ENCODE peak calls at places on chromosomes 2 and 18, in five cellular contexts. B is AG04449, X is stomach, E is progenitor cell of endocrine pancreas, M is gastrocnemius medialis. U is an unnamed sample.

GRCh38 chr2:3319745-3320566 is 57.7 kb downstream of the EIPR1 start:
- DNase-seq in B (no peak), X (no peak), E (no peak), M (no peak), U (no peak)

GRCh38 chr2:174682578-174683391 is 81.5 kb downstream of the CHRNA1 start:
- DNase-seq in B (no peak), X (peak; percentile 61), E (peak; percentile 41), M (no peak), U (peak; percentile 67)

GRCh38 chr2:7324706-7325105 is 407.5 kb downstream of the RNF144A start:
- DNase-seq in B (no peak), X (no peak), E (no peak), M (no peak), U (no peak)

GRCh38 chr2:121527009-121527682 is 3.5 kb upstream of the RNU4ATAC start:
- DNase-seq in B (no peak), X (no peak), E (no peak), M (no peak), U (no peak)

GRCh38 chr2:151009437-151010175 is 252.1 kb downstream of the RBM43 start:
- DNase-seq in B (no peak), X (no peak), E (no peak), M (no peak), U (no peak)

GRCh38 chr2:201807452-201807980 is 1.2 kb downstream of the CDK15 start:
- DNase-seq in B (no peak), X (no peak), E (no peak), M (peak; percentile 36), U (no peak)

GRCh38 chr2:4963106-4963505 is 729.1 kb upstream of the SOX11 start:
- DNase-seq in B (no peak), X (no peak), E (no peak), M (no peak), U (no peak)

GRCh38 chr2:139790807-139791206 is 1010.6 kb upstream of the NXPH2 start:
- DNase-seq in B (no peak), X (no peak), E (no peak), M (no peak), U (no peak)

GRCh38 chr2:168934826-168935225 is 33.7 kb downstream of the G6PC2 start:
- DNase-seq in B (no peak), X (no peak), E (no peak), M (no peak), U (no peak)

GRCh38 chr2:121659933-121660332 is 10.7 kb upstream of the CLASP1 start:
- DNase-seq in B (no peak), X (no peak), E (no peak), M (no peak), U (no peak)

GRCh38 chr2:72623481-72623880 is 202.4 kb downstream of the EXOC6B start:
- DNase-seq in B (no peak), X (no peak), E (no peak), M (no peak), U (no peak)

GRCh38 chr2:14626873-14627272 is 5.6 kb upstream of the LRATD1 start:
- DNase-seq in B (no peak), X (peak; percentile 50), E (no peak), M (no peak), U (no peak)

GRCh38 chr18:2881490-2882195 is 34.8 kb downstream of the EMILIN2 start:
- DNase-seq in B (peak; percentile 81), X (no peak), E (no peak), M (peak; percentile 43), U (no peak)

GRCh38 chr2:128591022-128591840 is 272.6 kb upstream of the HS6ST1 start:
- DNase-seq in B (no peak), X (peak; percentile 10), E (no peak), M (no peak), U (no peak)

GRCh38 chr18:64405161-64405560 is 256.3 kb upstream of the LINC00305 start:
- DNase-seq in B (no peak), X (no peak), E (no peak), M (no peak), U (no peak)

GRCh38 chr2:39150890-39151497 is 30.1 kb upstream of the SOS1 start:
- DNase-seq in B (no peak), X (no peak), E (no peak), M (no peak), U (no peak)

GRCh38 chr2:55779459-55780421 is 86.1 kb upstream of the PNPT1 start:
- DNase-seq in B (no peak), X (no peak), E (no peak), M (no peak), U (no peak)

GRCh38 chr18:6249788-6250187 is 164.9 kb downstream of the L3MBTL4 start:
- DNase-seq in B (no peak), X (no peak), E (no peak), M (no peak), U (no peak)

GRCh38 chr2:24046599-24046929 is 627 bp downstream of the WDCP start:
- DNase-seq in B (no peak), X (no peak), E (no peak), M (no peak), U (no peak)

GRCh38 chr2:217370391-217370790 is 510.5 kb upstream of the TNP1 start:
- DNase-seq in B (no peak), X (no peak), E (no peak), M (no peak), U (no peak)

GRCh38 chr2:3667151-3667631 is 9.2 kb downstream of the ALLC start:
- DNase-seq in B (no peak), X (no peak), E (no peak), M (no peak), U (no peak)

GRCh38 chr2:128381001-128381938 is 62.6 kb upstream of the HS6ST1 start:
- DNase-seq in B (no peak), X (peak; percentile 21), E (no peak), M (peak; percentile 3), U (no peak)

GRCh38 chr2:22628183-22628582 is 756.8 kb upstream of the KLHL29 start:
- DNase-seq in B (no peak), X (no peak), E (no peak), M (no peak), U (no peak)

GRCh38 chr2:120964819-120965218 is 229.2 kb downstream of the GLI2 start:
- DNase-seq in B (peak; percentile 38), X (no peak), E (no peak), M (no peak), U (no peak)

GRCh38 chr2:73053316-73054114 is 18.0 kb downstream of the SFXN5 start:
- DNase-seq in B (no peak), X (no peak), E (no peak), M (no peak), U (no peak)

GRCh38 chr2:41722668-41723369 is 325.0 kb upstream of the PKDCC start:
- DNase-seq in B (no peak), X (no peak), E (no peak), M (peak; percentile 15), U (no peak)

GRCh38 chr2:12870692-12871091 is 154.0 kb downstream of the TRIB2 start:
- DNase-seq in B (no peak), X (no peak), E (no peak), M (no peak), U (no peak)

GRCh38 chr2:211724933-211725332 is 813.7 kb downstream of the ERBB4 start:
- DNase-seq in B (no peak), X (no peak), E (no peak), M (no peak), U (no peak)

GRCh38 chr2:231330311-231330710 is 65.2 kb upstream of the B3GNT7 start:
- DNase-seq in B (no peak), X (no peak), E (no peak), M (no peak), U (no peak)

GRCh38 chr2:221833972-221834371 is 261.9 kb upstream of the EPHA4 start:
- DNase-seq in B (no peak), X (no peak), E (no peak), M (no peak), U (no peak)

GRCh38 chr2:37855283-37856041 is 69.6 kb upstream of the RMDN2 start:
- DNase-seq in B (no peak), X (peak; percentile 56), E (no peak), M (peak; percentile 27), U (no peak)

GRCh38 chr2:16682431-16683130 is 16.9 kb upstream of the CYRIA start:
- DNase-seq in B (no peak), X (no peak), E (no peak), M (peak; percentile 37), U (no peak)

GRCh38 chr2:7023542-7023941 is 106.3 kb downstream of the RNF144A start:
- DNase-seq in B (no peak), X (no peak), E (no peak), M (no peak), U (no peak)

DNA sequence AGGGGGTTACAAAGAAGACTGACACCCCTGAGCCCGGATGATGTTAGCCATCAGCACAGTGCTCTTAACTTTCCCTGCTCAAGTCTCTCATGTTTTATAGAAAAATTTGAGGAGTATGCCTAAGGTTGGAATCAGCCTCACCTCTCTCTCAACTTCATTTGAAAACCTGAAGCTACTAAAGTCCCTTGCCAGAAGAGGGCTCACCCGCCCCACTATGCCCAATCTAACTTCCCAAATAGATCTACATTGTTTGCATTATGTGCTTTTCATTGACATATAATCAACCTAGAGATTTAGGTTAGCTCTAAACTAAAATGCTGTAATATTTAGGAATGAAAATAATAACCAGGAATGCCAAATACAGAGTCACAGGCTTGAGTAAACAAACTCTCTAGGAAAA is 305.4 kb downstream of the NCKAP5 start:
- DNase-seq in B (no peak), X (no peak), E (no peak), M (no peak), U (no peak)
- TF ChIP-seq CTCF in B (peak; percentile 31), X (no peak), E (peak; percentile 10), M (no peak), U (no peak)

DNA sequence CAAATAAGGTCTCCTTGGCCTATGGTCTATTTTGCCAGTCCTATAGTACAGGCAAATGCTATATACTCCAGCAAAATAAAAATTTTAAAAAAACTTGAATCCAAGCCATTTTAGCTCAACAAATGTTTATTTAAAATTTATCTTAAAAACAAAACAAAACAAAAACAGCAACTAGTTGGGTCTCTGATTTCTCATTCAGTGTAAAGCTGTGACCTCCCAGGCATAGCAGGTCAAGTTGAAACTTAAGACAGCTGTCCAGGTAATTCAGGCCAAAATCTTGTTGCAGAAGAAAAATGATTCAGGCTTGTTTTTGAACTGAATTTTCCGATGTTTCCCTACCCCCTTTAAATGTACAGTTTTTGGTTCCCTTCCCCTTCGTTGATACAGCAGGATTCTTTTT is 58.4 kb downstream of the CABLES1 start:
- DNase-seq in B (no peak), X (no peak), E (no peak), M (no peak), U (no peak)
- TF ChIP-seq CTCF in B (no peak), X (no peak), E (no peak), M (no peak), U (no peak)

DNA sequence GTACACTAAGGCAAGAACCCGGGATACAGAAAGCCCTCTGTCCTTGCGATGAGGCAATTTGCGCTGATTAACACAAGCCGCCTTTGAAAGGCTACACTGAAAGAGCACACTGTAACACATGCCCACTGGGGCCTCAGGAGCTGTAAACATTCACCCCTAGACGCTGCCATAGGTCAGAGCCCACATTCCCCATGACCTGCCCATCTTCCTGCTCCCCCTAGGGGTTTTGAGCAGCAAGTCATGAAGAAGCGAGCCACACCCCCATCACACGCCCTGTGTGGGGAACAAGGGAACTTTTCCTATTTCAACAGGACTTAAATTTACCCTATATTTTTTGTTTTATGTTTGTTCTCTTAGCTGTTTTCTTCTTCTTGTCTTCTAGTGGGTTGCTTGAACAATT is 47.8 kb upstream of the SLC4A10 start:
- DNase-seq in B (no peak), X (no peak), E (no peak), M (no peak), U (no peak)
- TF ChIP-seq CTCF in B (no peak), X (no peak), E (peak; percentile 35), M (no peak), U (no peak)

GRCh38 chr2:11746376-11746806 is at the start of gene LPIN1:
- DNase-seq in B (no peak), X (peak; percentile 93), E (peak; percentile 86), M (peak; percentile 89), U (peak; percentile 87)
- TF ChIP-seq CTCF in B (peak; percentile 45), X (peak; percentile 31), E (no peak), M (no peak), U (peak; percentile 29)

GRCh38 chr2:84492571-84492970 is 23.7 kb upstream of the DNAH6 start:
- DNase-seq in B (no peak), X (no peak), E (no peak), M (no peak), U (no peak)
- TF ChIP-seq CTCF in B (no peak), X (no peak), E (peak; percentile 7), M (no peak), U (no peak)